ENCODE peak calls at places on chromosomes 16 and 17, in nine cellular contexts. One of them, this sample, is unnamed.

GRCh38 chr16:31537362-31537921 is 9.7 kb downstream of the AHSP start:
- DNase-seq in neuronal stem cell: no peak
- DNase-seq in erythroblast: peak
- DNase-seq in M059J: no peak
- DNase-seq in NCI-H748 treated with DMSO at 0.1 percent for 48 hours: no peak
- DNase-seq in cardiac muscle cell: peak
- DNase-seq in HL-60: no peak
- DNase-seq in T-helper 1 cell: no peak
- DNase-seq in suprapubic skin: no peak
- DNase-seq in this sample: no peak

GRCh38 chr17:35132099-35132498 is 10.0 kb downstream of the NLE1 start:
- DNase-seq in neuronal stem cell: no peak
- DNase-seq in erythroblast: no peak
- DNase-seq in M059J: no peak
- DNase-seq in NCI-H748 treated with DMSO at 0.1 percent for 48 hours: no peak
- DNase-seq in cardiac muscle cell: no peak
- DNase-seq in HL-60: no peak
- DNase-seq in T-helper 1 cell: no peak
- DNase-seq in suprapubic skin: no peak
- DNase-seq in this sample: no peak

GRCh38 chr16:12340151-12340733 is 363.7 kb downstream of the SNX29 start:
- DNase-seq in neuronal stem cell: no peak
- DNase-seq in erythroblast: peak
- DNase-seq in M059J: peak
- DNase-seq in NCI-H748 treated with DMSO at 0.1 percent for 48 hours: peak
- DNase-seq in cardiac muscle cell: peak
- DNase-seq in HL-60: no peak
- DNase-seq in T-helper 1 cell: peak
- DNase-seq in suprapubic skin: no peak
- DNase-seq in this sample: no peak

GRCh38 chr16:83402160-83402794 is 405.5 kb upstream of the HSBP1 start:
- DNase-seq in neuronal stem cell: no peak
- DNase-seq in erythroblast: no peak
- DNase-seq in M059J: peak
- DNase-seq in NCI-H748 treated with DMSO at 0.1 percent for 48 hours: no peak
- DNase-seq in cardiac muscle cell: no peak
- DNase-seq in HL-60: no peak
- DNase-seq in T-helper 1 cell: no peak
- DNase-seq in suprapubic skin: no peak
- DNase-seq in this sample: no peak

GRCh38 chr17:58529275-58529674 is 14.8 kb upstream of the MTMR4 start:
- DNase-seq in neuronal stem cell: no peak
- DNase-seq in erythroblast: no peak
- DNase-seq in M059J: no peak
- DNase-seq in NCI-H748 treated with DMSO at 0.1 percent for 48 hours: no peak
- DNase-seq in cardiac muscle cell: no peak
- DNase-seq in HL-60: no peak
- DNase-seq in T-helper 1 cell: no peak
- DNase-seq in suprapubic skin: no peak
- DNase-seq in this sample: no peak

GRCh38 chr17:35217107-35217506 is 22.9 kb upstream of the SLC35G3 start:
- DNase-seq in neuronal stem cell: no peak
- DNase-seq in erythroblast: no peak
- DNase-seq in M059J: no peak
- DNase-seq in NCI-H748 treated with DMSO at 0.1 percent for 48 hours: no peak
- DNase-seq in cardiac muscle cell: no peak
- DNase-seq in HL-60: no peak
- DNase-seq in T-helper 1 cell: no peak
- DNase-seq in suprapubic skin: no peak
- DNase-seq in this sample: no peak

GRCh38 chr16:6548507-6548906 is 784.1 kb upstream of the RBFOX1 start:
- DNase-seq in neuronal stem cell: no peak
- DNase-seq in erythroblast: no peak
- DNase-seq in M059J: no peak
- DNase-seq in NCI-H748 treated with DMSO at 0.1 percent for 48 hours: no peak
- DNase-seq in cardiac muscle cell: no peak
- DNase-seq in HL-60: peak
- DNase-seq in T-helper 1 cell: no peak
- DNase-seq in suprapubic skin: no peak
- DNase-seq in this sample: no peak

GRCh38 chr17:47882247-47882646 is 13.8 kb upstream of the SP2 start:
- DNase-seq in neuronal stem cell: no peak
- DNase-seq in erythroblast: no peak
- DNase-seq in M059J: peak
- DNase-seq in NCI-H748 treated with DMSO at 0.1 percent for 48 hours: no peak
- DNase-seq in cardiac muscle cell: no peak
- DNase-seq in HL-60: no peak
- DNase-seq in T-helper 1 cell: no peak
- DNase-seq in suprapubic skin: no peak
- DNase-seq in this sample: no peak

GRCh38 chr17:416293-417206 is 63.9 kb upstream of the RPH3AL start:
- DNase-seq in neuronal stem cell: no peak
- DNase-seq in erythroblast: no peak
- DNase-seq in M059J: no peak
- DNase-seq in NCI-H748 treated with DMSO at 0.1 percent for 48 hours: no peak
- DNase-seq in cardiac muscle cell: no peak
- DNase-seq in HL-60: no peak
- DNase-seq in T-helper 1 cell: peak
- DNase-seq in suprapubic skin: no peak
- DNase-seq in this sample: no peak

GRCh38 chr16:14334366-14335105 is 263.4 kb downstream of the MRTFB start:
- DNase-seq in neuronal stem cell: no peak
- DNase-seq in erythroblast: no peak
- DNase-seq in M059J: peak
- DNase-seq in NCI-H748 treated with DMSO at 0.1 percent for 48 hours: no peak
- DNase-seq in cardiac muscle cell: no peak
- DNase-seq in HL-60: no peak
- DNase-seq in T-helper 1 cell: no peak
- DNase-seq in suprapubic skin: no peak
- DNase-seq in this sample: no peak

GRCh38 chr17:42817866-42818265 is 6.2 kb downstream of the BECN1 start:
- DNase-seq in neuronal stem cell: no peak
- DNase-seq in erythroblast: no peak
- DNase-seq in M059J: peak
- DNase-seq in NCI-H748 treated with DMSO at 0.1 percent for 48 hours: no peak
- DNase-seq in cardiac muscle cell: no peak
- DNase-seq in HL-60: no peak
- DNase-seq in T-helper 1 cell: no peak
- DNase-seq in suprapubic skin: no peak
- DNase-seq in this sample: no peak

GRCh38 chr16:11610580-11610979 is 23.9 kb upstream of the LITAF start:
- DNase-seq in neuronal stem cell: no peak
- DNase-seq in erythroblast: peak
- DNase-seq in M059J: no peak
- DNase-seq in NCI-H748 treated with DMSO at 0.1 percent for 48 hours: no peak
- DNase-seq in cardiac muscle cell: no peak
- DNase-seq in HL-60: no peak
- DNase-seq in T-helper 1 cell: no peak
- DNase-seq in suprapubic skin: no peak
- DNase-seq in this sample: no peak

GRCh38 chr17:82791532-82791931 is 39.7 kb downstream of the TBCD start:
- DNase-seq in neuronal stem cell: no peak
- DNase-seq in erythroblast: no peak
- DNase-seq in M059J: peak
- DNase-seq in NCI-H748 treated with DMSO at 0.1 percent for 48 hours: no peak
- DNase-seq in cardiac muscle cell: no peak
- DNase-seq in HL-60: no peak
- DNase-seq in T-helper 1 cell: no peak
- DNase-seq in suprapubic skin: no peak
- DNase-seq in this sample: no peak

GRCh38 chr16:31128711-31129567 is 6.6 kb downstream of the PRSS8 start:
- DNase-seq in neuronal stem cell: no peak
- DNase-seq in erythroblast: peak
- DNase-seq in M059J: no peak
- DNase-seq in NCI-H748 treated with DMSO at 0.1 percent for 48 hours: no peak
- DNase-seq in cardiac muscle cell: no peak
- DNase-seq in HL-60: peak
- DNase-seq in T-helper 1 cell: no peak
- DNase-seq in suprapubic skin: no peak
- DNase-seq in this sample: peak

GRCh38 chr16:66036775-66037715 is 329.4 kb upstream of the CDH5 start:
- DNase-seq in neuronal stem cell: no peak
- DNase-seq in erythroblast: no peak
- DNase-seq in M059J: no peak
- DNase-seq in NCI-H748 treated with DMSO at 0.1 percent for 48 hours: no peak
- DNase-seq in cardiac muscle cell: no peak
- DNase-seq in HL-60: no peak
- DNase-seq in T-helper 1 cell: no peak
- DNase-seq in suprapubic skin: peak
- DNase-seq in this sample: no peak

GRCh38 chr17:79977161-79977631 is 58.5 kb downstream of the TBC1D16 start:
- DNase-seq in neuronal stem cell: no peak
- DNase-seq in erythroblast: no peak
- DNase-seq in M059J: no peak
- DNase-seq in NCI-H748 treated with DMSO at 0.1 percent for 48 hours: no peak
- DNase-seq in cardiac muscle cell: no peak
- DNase-seq in HL-60: no peak
- DNase-seq in T-helper 1 cell: no peak
- DNase-seq in suprapubic skin: peak
- DNase-seq in this sample: no peak

GRCh38 chr17:29569245-29569950 is 897 bp downstream of the TP53I13 start:
- DNase-seq in neuronal stem cell: no peak
- DNase-seq in erythroblast: no peak
- DNase-seq in M059J: peak
- DNase-seq in NCI-H748 treated with DMSO at 0.1 percent for 48 hours: no peak
- DNase-seq in cardiac muscle cell: no peak
- DNase-seq in HL-60: no peak
- DNase-seq in T-helper 1 cell: no peak
- DNase-seq in suprapubic skin: peak
- DNase-seq in this sample: no peak

GRCh38 chr16:84773312-84773711 is 46.5 kb upstream of the CRISPLD2 start:
- DNase-seq in neuronal stem cell: no peak
- DNase-seq in erythroblast: no peak
- DNase-seq in M059J: no peak
- DNase-seq in NCI-H748 treated with DMSO at 0.1 percent for 48 hours: no peak
- DNase-seq in cardiac muscle cell: no peak
- DNase-seq in HL-60: no peak
- DNase-seq in T-helper 1 cell: no peak
- DNase-seq in suprapubic skin: no peak
- DNase-seq in this sample: no peak

GRCh38 chr17:39663688-39664580 is 1.2 kb upstream of the TCAP start:
- DNase-seq in neuronal stem cell: no peak
- DNase-seq in erythroblast: peak
- DNase-seq in M059J: no peak
- DNase-seq in NCI-H748 treated with DMSO at 0.1 percent for 48 hours: no peak
- DNase-seq in cardiac muscle cell: no peak
- DNase-seq in HL-60: no peak
- DNase-seq in T-helper 1 cell: no peak
- DNase-seq in suprapubic skin: no peak
- DNase-seq in this sample: no peak

GRCh38 chr17:82244413-82245140 is 15.7 kb downstream of the SLC16A3 start:
- DNase-seq in neuronal stem cell: no peak
- DNase-seq in erythroblast: peak
- DNase-seq in M059J: no peak
- DNase-seq in NCI-H748 treated with DMSO at 0.1 percent for 48 hours: no peak
- DNase-seq in cardiac muscle cell: no peak
- DNase-seq in HL-60: peak
- DNase-seq in T-helper 1 cell: no peak
- DNase-seq in suprapubic skin: no peak
- DNase-seq in this sample: no peak

GRCh38 chr17:81126281-81127132 is 38.8 kb upstream of the PVALEF start:
- DNase-seq in neuronal stem cell: no peak
- DNase-seq in erythroblast: no peak
- DNase-seq in M059J: no peak
- DNase-seq in NCI-H748 treated with DMSO at 0.1 percent for 48 hours: no peak
- DNase-seq in cardiac muscle cell: no peak
- DNase-seq in HL-60: no peak
- DNase-seq in T-helper 1 cell: no peak
- DNase-seq in suprapubic skin: no peak
- DNase-seq in this sample: no peak

GRCh38 chr17:33234930-33235685 is 58.0 kb downstream of the ASIC2 start:
- DNase-seq in neuronal stem cell: no peak
- DNase-seq in erythroblast: no peak
- DNase-seq in M059J: peak
- DNase-seq in NCI-H748 treated with DMSO at 0.1 percent for 48 hours: no peak
- DNase-seq in cardiac muscle cell: no peak
- DNase-seq in HL-60: no peak
- DNase-seq in T-helper 1 cell: no peak
- DNase-seq in suprapubic skin: peak
- DNase-seq in this sample: peak

GRCh38 chr16:73143681-73144370 is 95.9 kb upstream of the ZFHX3 start:
- DNase-seq in neuronal stem cell: no peak
- DNase-seq in erythroblast: no peak
- DNase-seq in M059J: peak
- DNase-seq in NCI-H748 treated with DMSO at 0.1 percent for 48 hours: no peak
- DNase-seq in cardiac muscle cell: no peak
- DNase-seq in HL-60: no peak
- DNase-seq in T-helper 1 cell: no peak
- DNase-seq in suprapubic skin: no peak
- DNase-seq in this sample: no peak

GRCh38 chr17:2814499-2815341 is 18.5 kb downstream of the RAP1GAP2 start:
- DNase-seq in neuronal stem cell: no peak
- DNase-seq in erythroblast: no peak
- DNase-seq in M059J: peak
- DNase-seq in NCI-H748 treated with DMSO at 0.1 percent for 48 hours: no peak
- DNase-seq in cardiac muscle cell: no peak
- DNase-seq in HL-60: peak
- DNase-seq in T-helper 1 cell: peak
- DNase-seq in suprapubic skin: no peak
- DNase-seq in this sample: peak

GRCh38 chr17:82661717-82662683 is 13.8 kb upstream of the WDR45B start:
- DNase-seq in neuronal stem cell: no peak
- DNase-seq in erythroblast: no peak
- DNase-seq in M059J: no peak
- DNase-seq in NCI-H748 treated with DMSO at 0.1 percent for 48 hours: no peak
- DNase-seq in cardiac muscle cell: no peak
- DNase-seq in HL-60: no peak
- DNase-seq in T-helper 1 cell: no peak
- DNase-seq in suprapubic skin: no peak
- DNase-seq in this sample: no peak

GRCh38 chr17:76827736-76828135 is 40.5 kb upstream of the MGAT5B start:
- DNase-seq in neuronal stem cell: no peak
- DNase-seq in erythroblast: no peak
- DNase-seq in M059J: peak
- DNase-seq in NCI-H748 treated with DMSO at 0.1 percent for 48 hours: no peak
- DNase-seq in cardiac muscle cell: no peak
- DNase-seq in HL-60: no peak
- DNase-seq in T-helper 1 cell: no peak
- DNase-seq in suprapubic skin: no peak
- DNase-seq in this sample: no peak

GRCh38 chr17:8426802-8427201 is 8.9 kb upstream of the NDEL1 start:
- DNase-seq in neuronal stem cell: no peak
- DNase-seq in erythroblast: no peak
- DNase-seq in M059J: no peak
- DNase-seq in NCI-H748 treated with DMSO at 0.1 percent for 48 hours: no peak
- DNase-seq in cardiac muscle cell: no peak
- DNase-seq in HL-60: no peak
- DNase-seq in T-helper 1 cell: no peak
- DNase-seq in suprapubic skin: no peak
- DNase-seq in this sample: no peak

GRCh38 chr17:42456223-42457106 is 2.2 kb upstream of the ATP6V0A1 start:
- DNase-seq in neuronal stem cell: no peak
- DNase-seq in erythroblast: peak
- DNase-seq in M059J: peak
- DNase-seq in NCI-H748 treated with DMSO at 0.1 percent for 48 hours: no peak
- DNase-seq in cardiac muscle cell: no peak
- DNase-seq in HL-60: peak
- DNase-seq in T-helper 1 cell: peak
- DNase-seq in suprapubic skin: no peak
- DNase-seq in this sample: no peak

GRCh38 chr17:74380086-74380958 is 13.0 kb downstream of the GPR142 start:
- DNase-seq in neuronal stem cell: no peak
- DNase-seq in erythroblast: no peak
- DNase-seq in M059J: peak
- DNase-seq in NCI-H748 treated with DMSO at 0.1 percent for 48 hours: no peak
- DNase-seq in cardiac muscle cell: no peak
- DNase-seq in HL-60: no peak
- DNase-seq in T-helper 1 cell: no peak
- DNase-seq in suprapubic skin: no peak
- DNase-seq in this sample: no peak

This sample was measured in heart right ventricle.